ENCODE peak calls at places on chromosomes 1 and 21, in eight cellular contexts. X, C, L, H, V, U, Y and K are unnamed samples. For H3K9me3, the result is how much of the 10 kb centered on the place peaks cover.

GRCh38 chr21:35974801-35975200 is 85.5 kb downstream of the SETD4 start:
- DNase-seq in Y (no peak), C (no peak), H (peak), X (no peak), V (no peak), L (no peak), U (no peak), K (no peak)

GRCh38 chr1:4665456-4665855 is 11.0 kb downstream of the AJAP1 start:
- DNase-seq in U (no peak), X (no peak), L (no peak), Y (no peak), C (no peak), H (no peak), V (no peak), K (no peak)

GRCh38 chr21:45048968-45049367 is 25.4 kb upstream of the ADARB1 start:
- DNase-seq in C (no peak), V (no peak), X (no peak), U (no peak), L (no peak), Y (no peak), H (peak), K (no peak)

GRCh38 chr1:20682571-20683236 is 21.5 kb upstream of the DDOST start:
- DNase-seq in X (no peak), U (no peak), V (no peak), L (no peak), H (no peak), C (no peak), Y (no peak), K (no peak)

GRCh38 chr1:21764615-21765423 is 18.1 kb downstream of the USP48 start:
- DNase-seq in U (no peak), L (peak), C (peak), X (peak), V (no peak), Y (peak), H (peak), K (peak)

GRCh38 chr1:31183927-31184554 is 55.6 kb downstream of the NKAIN1 start:
- DNase-seq in H (peak), C (no peak), X (peak), L (no peak), U (peak), V (peak), Y (peak), K (peak)

GRCh38 chr1:153540394-153541361 is at the start of gene S100A5:
- DNase-seq in X (no peak), Y (no peak), U (peak), H (peak), V (no peak), C (no peak), L (no peak), K (peak)

GRCh38 chr1:226519741-226520598 is 28.6 kb upstream of the STUM start:
- DNase-seq in V (no peak), L (no peak), X (no peak), Y (no peak), U (no peak), C (no peak), H (no peak), K (peak)

GRCh38 chr1:35925741-35926140 is 5.2 kb upstream of the AGO3 start:
- DNase-seq in Y (no peak), H (peak), L (no peak), X (no peak), V (no peak), C (peak), U (no peak), K (peak)

GRCh38 chr1:145690587-145691558 is 16.3 kb downstream of the PDZK1 start:
- DNase-seq in L (no peak), U (no peak), H (peak), C (no peak), V (no peak), X (no peak), Y (no peak), K (peak)

GRCh38 chr1:73176902-73177301 is 894.6 kb upstream of the NEGR1 start:
- DNase-seq in H (no peak), L (no peak), Y (no peak), V (no peak), U (no peak), X (no peak), C (no peak), K (no peak)

GRCh38 chr21:20729376-20729775 is 268.8 kb upstream of the NCAM2 start:
- DNase-seq in X (no peak), U (no peak), C (no peak), Y (no peak), V (no peak), H (no peak), L (no peak), K (no peak)

GRCh38 chr1:1068374-1069060 is 5.6 kb downstream of the RNF223 start:
- DNase-seq in X (peak), H (no peak), U (peak), C (no peak), V (no peak), Y (no peak), L (no peak), K (peak)

GRCh38 chr1:234854648-234855039 is 244.7 kb upstream of the IRF2BP2 start:
- DNase-seq in C (peak), L (no peak), V (no peak), H (no peak), X (no peak), U (no peak), Y (no peak), K (no peak)
- H3K27ac ChIP-seq in C (no peak), L (peak), V (no peak), H (no peak), X (peak), U (peak), Y (no peak), K (no peak)

DNA sequence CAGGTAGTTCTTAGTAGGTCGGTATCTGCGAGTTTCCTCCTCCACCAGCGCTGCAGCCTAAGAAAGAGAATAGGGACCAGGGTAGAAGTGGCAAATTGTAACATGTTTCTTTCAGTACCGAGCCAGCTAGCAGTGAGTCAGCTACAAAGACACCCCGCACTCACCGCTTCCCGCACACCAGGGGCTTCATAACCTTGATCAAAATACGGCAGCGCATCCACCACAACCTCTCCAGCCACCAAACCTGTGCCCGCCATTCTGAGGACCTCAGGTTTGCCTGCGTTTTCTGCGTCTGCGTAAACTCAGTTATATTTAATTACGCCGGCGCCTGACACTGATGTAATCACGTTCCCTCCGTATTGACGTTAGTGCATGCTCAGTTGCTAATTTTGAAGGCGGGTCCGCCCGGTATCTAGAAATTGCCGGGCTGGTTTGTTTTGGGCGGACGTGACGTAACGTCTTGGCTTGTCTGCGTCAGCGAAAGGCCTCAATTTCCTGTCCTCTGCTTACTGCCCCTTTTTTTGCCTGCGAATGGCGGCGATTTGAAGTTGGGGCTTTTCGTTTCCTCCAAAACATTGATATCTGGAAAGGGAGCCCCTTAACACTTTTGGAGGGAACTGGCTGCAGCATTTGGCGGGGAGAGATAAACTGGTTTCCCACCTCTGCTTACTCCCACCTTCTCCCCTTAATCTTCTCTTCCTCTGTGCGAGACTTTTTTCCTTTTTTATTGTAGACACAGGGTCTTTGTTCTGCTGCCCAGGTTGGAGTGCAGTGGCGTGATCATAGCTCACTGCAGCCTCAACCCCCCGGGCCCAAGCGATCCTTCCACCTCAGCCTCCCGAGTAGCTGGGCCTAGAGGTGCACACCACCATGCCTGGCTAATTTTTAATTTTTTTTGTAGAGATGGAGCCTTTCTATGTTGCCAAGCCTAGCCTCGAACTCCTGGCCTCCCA is at the start of gene BCAS2:
- DNase-seq in U (peak), V (peak), C (peak), X (peak), L (peak), H (peak), Y (peak), K (peak)
- TF ChIP-seq POLR2A in U (peak), V (peak), C (peak), X (peak), L (peak), H (peak), Y (peak), K (no peak)

DNA sequence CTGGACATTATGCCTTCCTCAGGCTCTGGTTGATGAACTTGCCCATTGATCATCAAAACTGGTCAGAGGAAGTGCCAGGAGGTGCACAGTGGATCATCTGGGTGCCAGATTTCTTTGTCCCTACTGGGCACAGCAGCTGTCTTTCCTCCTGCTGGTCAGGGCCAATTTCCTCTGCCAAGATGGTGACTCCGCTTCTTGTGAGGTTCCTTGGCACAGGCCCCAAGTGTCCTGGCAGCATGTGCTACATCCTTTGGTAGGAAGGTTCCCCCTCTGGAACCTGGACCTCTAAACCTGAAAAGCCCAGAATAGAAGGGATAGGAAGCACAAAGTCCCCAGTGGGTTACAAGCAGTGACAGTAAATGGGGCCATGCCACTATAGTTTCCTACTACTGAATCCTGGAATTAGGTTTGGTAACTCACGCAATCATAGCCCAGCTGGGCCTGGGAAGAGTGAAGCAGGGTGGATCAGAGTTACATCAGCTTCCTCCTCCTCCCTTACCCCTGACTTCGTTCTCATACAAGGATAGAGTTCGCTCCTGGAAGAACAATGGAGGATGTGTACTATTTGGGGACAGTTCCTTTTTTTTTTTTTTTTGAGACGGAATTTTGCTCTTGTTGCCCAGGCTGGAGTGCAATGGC is 147.1 kb downstream of the CNIH3 start:
- DNase-seq in C (no peak), L (no peak), Y (no peak), X (no peak), U (no peak), H (no peak), V (no peak), K (no peak)
- H3K9me3 ChIP-seq in C (under half), L (under half), Y (under half), X (under half), U (under half), H (under half), V (under half), K (under half)

GRCh38 chr1:202161151-202162048 is 998 bp upstream of the PTPN7 start:
- DNase-seq in C (no peak), L (no peak), X (no peak), V (peak), Y (no peak), H (no peak), U (peak), K (no peak)

GRCh38 chr1:202159534-202160371 is 649 bp downstream of the PTPN7 start:
- DNase-seq in X (no peak), C (no peak), H (no peak), U (peak), L (no peak), Y (no peak), V (peak), K (no peak)

GRCh38 chr1:202158810-202159533 is 1.4 kb downstream of the PTPN7 start:
- DNase-seq in C (no peak), V (peak), Y (no peak), U (peak), X (no peak), L (no peak), H (no peak), K (no peak)

GRCh38 chr1:202162049-202162417 is 1.6 kb upstream of the PTPN7 start:
- DNase-seq in Y (no peak), H (no peak), V (peak), L (no peak), X (no peak), U (peak), C (peak), K (no peak)

DNA sequence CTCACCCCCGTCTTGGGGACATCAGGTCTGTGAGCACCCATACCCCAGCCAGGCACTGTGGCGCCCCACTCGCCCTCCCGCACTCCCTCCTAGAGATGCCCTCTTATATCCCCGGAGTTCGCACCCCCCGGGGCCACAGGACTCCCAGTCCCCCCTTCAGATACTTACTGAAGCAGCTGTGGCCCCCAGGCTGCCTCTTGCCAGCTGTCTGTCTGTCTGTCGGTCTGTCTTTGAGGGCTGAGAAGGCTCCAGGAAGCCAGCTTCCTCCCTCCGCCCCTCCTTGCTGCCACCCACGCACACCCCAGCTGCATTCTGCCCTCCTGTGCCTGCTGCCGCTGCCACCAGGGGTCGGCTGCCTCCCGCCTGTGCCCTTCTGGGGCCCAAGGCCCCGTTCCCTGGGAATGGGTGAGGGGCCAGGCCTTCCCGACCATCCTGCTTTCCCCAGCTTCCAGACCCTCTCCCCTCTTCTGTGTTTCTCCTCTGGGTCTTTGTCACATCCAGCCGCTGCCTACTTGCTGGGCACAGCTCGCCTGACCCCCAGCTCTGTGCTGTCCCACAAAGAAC is at the start of gene PTPN7:
- DNase-seq in L (no peak), U (peak), H (no peak), X (no peak), V (peak), Y (no peak), C (no peak), K (no peak)
- H3K27ac ChIP-seq in L (no peak), U (peak), H (no peak), X (peak), V (peak), Y (peak), C (peak), K (no peak)

GRCh38 chr1:71093938-71094337 is 13.1 kb upstream of the ZRANB2 start:
- DNase-seq in X (no peak), L (no peak), V (no peak), Y (no peak), C (no peak), U (no peak), H (peak), K (no peak)
- TF ChIP-seq POLR2A in X (no peak), L (no peak), V (no peak), Y (no peak), C (no peak), U (no peak), H (no peak), K (no peak)